ENCODE peak calls at places on chromosomes 6 and 20, in eight cellular contexts. A, U, E, C, I, N, S and D are unnamed samples.

GRCh38 chr6:1426416-1426815 is 37.0 kb downstream of the FOXF2 start:
- DNase-seq in A (no peak), U (peak; percentile 46), E (no peak), C (no peak), I (no peak), N (no peak), S (no peak), D (no peak)

GRCh38 chr20:14845199-14846160 is 508.1 kb upstream of the FLRT3 start:
- DNase-seq in A (no peak), U (no peak), E (peak; percentile 9), C (no peak), I (no peak), N (no peak), S (no peak), D (no peak)

GRCh38 chr6:127902933-127903332 is 2.1 kb upstream of the THEMIS start:
- DNase-seq in A (no peak), U (no peak), E (no peak), C (no peak), I (no peak), N (no peak), S (no peak), D (no peak)

GRCh38 chr6:25623874-25624273 is 28.1 kb upstream of the SCGN start:
- DNase-seq in A (no peak), U (no peak), E (no peak), C (no peak), I (no peak), N (no peak), S (no peak), D (peak; percentile 45)

GRCh38 chr20:59050437-59050836 is 7.9 kb upstream of the PRELID3B start:
- DNase-seq in A (no peak), U (no peak), E (no peak), C (no peak), I (no peak), N (no peak), S (no peak), D (no peak)

GRCh38 chr6:1612902-1613301 is 3.2 kb downstream of the FOXC1 start:
- DNase-seq in A (peak; percentile 73), U (no peak), E (peak; percentile 93), C (peak; percentile 72), I (no peak), N (no peak), S (peak; percentile 46), D (no peak)

GRCh38 chr6:20159781-20160540 is 52.3 kb downstream of the MBOAT1 start:
- DNase-seq in A (peak; percentile 79), U (no peak), E (no peak), C (no peak), I (no peak), N (peak; percentile 52), S (no peak), D (no peak)

GRCh38 chr6:103783344-103783743 is 1076.4 kb downstream of the HACE1 start:
- DNase-seq in A (no peak), U (no peak), E (no peak), C (peak; percentile 19), I (no peak), N (no peak), S (peak; percentile 2), D (no peak)

GRCh38 chr6:105793132-105793531 is 293.0 kb upstream of the PRDM1 start:
- DNase-seq in A (no peak), U (no peak), E (peak; percentile 73), C (peak; percentile 12), I (peak; percentile 73), N (no peak), S (peak; percentile 6), D (no peak)

GRCh38 chr6:156886409-156886808 is 109.2 kb downstream of the ARID1B start:
- DNase-seq in A (no peak), U (no peak), E (peak; percentile 28), C (peak; percentile 87), I (no peak), N (no peak), S (no peak), D (no peak)

GRCh38 chr20:34112600-34113061 is 588 bp upstream of the EIF2S2 start:
- DNase-seq in A (peak; percentile 55), U (no peak), E (peak; percentile 50), C (peak; percentile 60), I (peak; percentile 47), N (peak; percentile 31), S (peak; percentile 30), D (no peak)

GRCh38 chr6:95240514-95240913 is 336.8 kb upstream of the MANEA start:
- DNase-seq in A (no peak), U (no peak), E (no peak), C (no peak), I (no peak), N (no peak), S (no peak), D (no peak)

GRCh38 chr6:3748208-3748701 is 3.3 kb downstream of the PXDC1 start:
- DNase-seq in A (peak; percentile 91), U (peak; percentile 83), E (peak; percentile 81), C (peak; percentile 87), I (peak; percentile 75), N (no peak), S (peak; percentile 73), D (no peak)

GRCh38 chr6:139625998-139626975 is 251.8 kb upstream of the CITED2 start:
- DNase-seq in A (peak; percentile 44), U (no peak), E (no peak), C (peak; percentile 57), I (peak; percentile 68), N (no peak), S (no peak), D (no peak)

GRCh38 chr20:49276201-49276894 is 1.5 kb downstream of the ZNFX1 start:
- DNase-seq in A (peak; percentile 57), U (no peak), E (peak; percentile 81), C (peak; percentile 79), I (no peak), N (no peak), S (peak; percentile 48), D (no peak)

GRCh38 chr6:90294614-90294988 is 2.0 kb downstream of the BACH2 start:
- DNase-seq in A (no peak), U (no peak), E (no peak), C (no peak), I (no peak), N (peak; percentile 28), S (no peak), D (no peak)

GRCh38 chr6:106574729-106575458 is 54.4 kb downstream of the RTN4IP1 start:
- DNase-seq in A (peak; percentile 78), U (no peak), E (peak; percentile 97), C (peak; percentile 74), I (no peak), N (no peak), S (peak; percentile 80), D (peak; percentile 75)